ENCODE peak calls at places on chromosomes 6 and 20, in eight cellular contexts. M is AG04450, V is mucosa of descending colon, B is hepatocyte, K is cardiac fibroblast, U is transverse colon, Q is foreskin fibroblast, F is A549. N is an unnamed sample.

GRCh38 chr6:136719280-136720044 is 72.8 kb downstream of the MAP3K5 start:
- DNase-seq in K (no peak), F (no peak), Q (peak), M (no peak), U (no peak), B (no peak), V (no peak), N (no peak)

GRCh38 chr6:140960566-140960965 is 1172.2 kb upstream of the GJE1 start:
- DNase-seq in Q (peak), M (no peak), V (no peak), K (peak), B (no peak), F (no peak), U (no peak), N (no peak)

GRCh38 chr20:40513010-40513409 is 176.0 kb downstream of the MAFB start:
- DNase-seq in Q (no peak), B (no peak), K (no peak), V (no peak), M (no peak), U (no peak), F (no peak), N (no peak)

GRCh38 chr6:139373154-139373927 is 1.1 kb downstream of the CITED2 start:
- DNase-seq in U (peak), Q (peak), K (peak), M (no peak), V (peak), F (peak), B (peak), N (no peak)

GRCh38 chr6:134097114-134097707 is 44.8 kb upstream of the SLC2A12 start:
- DNase-seq in V (peak), M (peak), U (peak), K (peak), F (peak), B (peak), Q (peak), N (no peak)

GRCh38 chr20:31816221-31816620 is 2.9 kb upstream of the MYLK2 start:
- DNase-seq in V (no peak), B (no peak), U (no peak), F (no peak), K (no peak), M (no peak), Q (no peak), N (no peak)

GRCh38 chr6:39684790-39685485 is 40.3 kb downstream of the KIF6 start:
- DNase-seq in K (no peak), F (no peak), M (no peak), Q (peak), V (no peak), U (no peak), B (no peak), N (no peak)

GRCh38 chr6:166253277-166254229 is 54.6 kb downstream of the PRR18 start:
- DNase-seq in B (peak), F (no peak), K (peak), V (peak), U (peak), M (no peak), Q (no peak), N (no peak)

GRCh38 chr6:88609973-88610372 is 353.4 kb downstream of the RNGTT start:
- DNase-seq in Q (no peak), F (no peak), M (no peak), U (no peak), B (no peak), K (no peak), V (no peak), N (no peak)

GRCh38 chr20:61828891-61829290 is 236.8 kb downstream of the TAF4 start:
- DNase-seq in Q (no peak), K (no peak), V (no peak), U (no peak), M (no peak), F (no peak), B (no peak), N (no peak)

GRCh38 chr6:49556429-49556837 is 6.0 kb downstream of the C6orf141 start:
- DNase-seq in B (peak), Q (peak), F (peak), U (peak), M (no peak), K (peak), V (peak), N (no peak)

DNA sequence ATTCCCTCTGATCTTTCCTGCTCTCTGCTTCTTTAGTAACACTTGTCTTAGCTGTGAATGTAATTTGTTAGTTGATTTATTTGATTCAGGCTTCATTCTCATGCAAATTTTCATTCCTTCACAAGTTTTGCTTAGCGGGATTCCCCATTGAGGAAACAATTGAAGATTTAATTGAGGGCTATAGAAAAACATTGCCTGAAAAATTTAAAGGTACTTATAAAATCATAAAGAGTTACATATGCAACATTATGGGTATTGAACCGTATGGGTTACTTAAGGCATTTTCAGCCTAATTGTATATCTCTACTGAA is 11.9 kb upstream of the ZSCAN9 start:
- DNase-seq in M (no peak), K (no peak), V (no peak), Q (no peak), F (no peak), U (no peak), B (no peak), N (no peak)
- H3K4me3 ChIP-seq in M (peak), K (no peak), V (no peak), Q (no peak), F (peak), U (no peak), B (no peak), N (no peak)

GRCh38 chr20:24111858-24112257 is 123.3 kb upstream of the GGTLC1 start:
- DNase-seq in V (no peak), B (no peak), Q (no peak), U (no peak), M (no peak), K (no peak), F (no peak), N (no peak)

GRCh38 chr20:24106155-24106800 is 117.7 kb upstream of the GGTLC1 start:
- DNase-seq in B (no peak), U (no peak), K (no peak), M (no peak), F (no peak), Q (peak), V (no peak), N (no peak)

GRCh38 chr20:24106801-24107158 is 118.2 kb upstream of the GGTLC1 start:
- DNase-seq in K (no peak), F (no peak), B (no peak), M (no peak), V (no peak), Q (no peak), U (no peak), N (no peak)

GRCh38 chr20:24109537-24109936 is 121.0 kb upstream of the GGTLC1 start:
- DNase-seq in U (no peak), K (no peak), Q (no peak), V (no peak), B (no peak), M (no peak), F (no peak), N (no peak)

DNA sequence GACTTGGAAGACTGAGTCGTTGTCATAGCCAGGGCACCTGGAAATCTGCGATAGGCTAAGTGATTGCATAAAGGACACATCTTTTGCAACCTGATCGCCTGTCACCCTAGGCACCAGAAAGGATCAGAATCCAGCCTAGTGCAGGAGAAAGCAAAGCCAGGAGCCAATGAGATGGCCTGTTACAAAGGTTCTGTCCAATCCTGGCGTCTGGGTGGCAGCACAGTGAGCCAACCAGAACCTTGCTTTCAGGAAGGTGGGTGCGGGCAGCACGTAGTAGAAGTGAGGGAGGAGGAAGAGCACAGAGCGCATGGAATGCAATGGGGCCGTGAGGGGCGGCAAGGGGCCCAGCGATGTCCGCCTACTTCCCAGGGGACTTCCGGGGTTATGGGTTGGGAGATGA is 120.4 kb upstream of the GGTLC1 start:
- DNase-seq in M (no peak), U (peak), F (no peak), B (no peak), K (no peak), V (no peak), Q (no peak), N (no peak)
- TF ChIP-seq CTCF in M (no peak), U (no peak), F (no peak), B (no peak), K (no peak), V (no peak), Q (no peak), N (no peak)

GRCh38 chr6:31194271-31194834 is 23.9 kb upstream of the POU5F1 start:
- DNase-seq in Q (no peak), U (no peak), B (no peak), K (no peak), F (no peak), V (no peak), M (no peak), N (no peak)
- H3K4me3 ChIP-seq in Q (no peak), U (no peak), B (no peak), K (no peak), F (no peak), V (no peak), M (no peak), N (no peak)

GRCh38 chr6:158028421-158028820 is 46.8 kb downstream of the SYNJ2 start:
- DNase-seq in V (no peak), M (no peak), K (no peak), Q (no peak), F (no peak), U (no peak), B (peak), N (no peak)

GRCh38 chr6:158026901-158027589 is 45.4 kb downstream of the SYNJ2 start:
- DNase-seq in V (no peak), B (peak), Q (no peak), M (no peak), K (no peak), F (no peak), U (no peak), N (no peak)

GRCh38 chr6:158024566-158025297 is 43.1 kb downstream of the SYNJ2 start:
- DNase-seq in B (peak), V (no peak), U (no peak), M (no peak), Q (no peak), F (no peak), K (no peak), N (no peak)

GRCh38 chr6:158027590-158028285 is 46.1 kb downstream of the SYNJ2 start:
- DNase-seq in K (no peak), Q (no peak), U (no peak), F (no peak), V (no peak), M (no peak), B (peak), N (no peak)

DNA sequence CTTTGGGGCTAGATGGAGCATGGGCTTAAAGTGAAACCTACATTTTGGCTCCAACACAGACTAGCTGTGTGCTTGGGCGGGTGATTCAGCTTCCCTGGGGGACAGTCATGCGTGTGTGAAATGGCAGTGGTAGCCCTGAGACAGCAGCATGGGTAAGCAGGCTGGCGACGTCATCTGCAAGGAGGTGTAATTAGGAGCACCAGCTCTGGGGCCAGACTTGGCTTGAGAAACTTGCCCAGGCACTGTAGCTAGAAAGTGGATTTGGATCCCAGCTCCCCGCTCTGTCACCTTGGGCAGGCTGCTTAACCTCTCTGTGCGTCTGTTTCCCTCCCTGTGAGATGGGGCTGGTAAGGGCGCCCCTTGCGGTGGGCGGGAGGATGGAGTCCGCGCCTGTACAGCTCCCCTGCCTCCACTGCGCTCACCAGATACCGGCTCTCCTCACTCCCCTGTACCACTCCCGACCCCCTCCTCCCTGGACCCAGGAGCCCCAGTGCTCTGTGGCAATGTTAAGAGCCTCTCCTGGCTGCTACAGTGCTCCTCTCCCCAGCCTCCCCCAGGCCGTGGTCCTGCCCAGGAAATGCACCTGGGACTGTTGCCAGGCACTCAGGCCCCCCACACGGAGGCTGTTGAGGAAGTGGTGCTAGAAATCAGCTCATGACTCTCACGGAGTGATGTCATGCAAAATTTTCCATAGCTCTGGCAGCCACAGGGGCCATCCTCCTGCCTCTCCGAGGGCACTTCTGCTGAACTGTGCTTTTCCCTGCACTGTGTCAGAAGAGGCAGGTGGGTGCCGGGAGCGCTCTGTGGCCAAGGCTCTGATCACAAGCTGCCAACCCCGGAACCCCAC is 44.6 kb downstream of the SYNJ2 start:
- DNase-seq in V (peak), M (peak), Q (peak), U (peak), F (peak), K (peak), B (peak), N (peak)
- TF ChIP-seq CTCF in V (peak), M (peak), Q (peak), U (peak), F (peak), K (peak), B (peak), N (peak)

GRCh38 chr20:4729265-4729664 is 7.6 kb downstream of the PRND start:
- DNase-seq in B (no peak), K (no peak), U (no peak), F (no peak), Q (no peak), M (no peak), V (no peak), N (no peak)

GRCh38 chr20:4724459-4725262 is 3.0 kb downstream of the PRND start:
- DNase-seq in Q (no peak), U (no peak), M (no peak), V (no peak), F (no peak), B (no peak), K (no peak), N (no peak)

GRCh38 chr20:4728121-4728520 is 6.4 kb downstream of the PRND start:
- DNase-seq in F (no peak), M (no peak), V (no peak), B (no peak), Q (peak), K (no peak), U (no peak), N (no peak)

GRCh38 chr20:4725263-4725550 is 3.5 kb downstream of the PRND start:
- DNase-seq in V (no peak), K (no peak), Q (no peak), F (no peak), M (no peak), B (no peak), U (no peak), N (no peak)

DNA sequence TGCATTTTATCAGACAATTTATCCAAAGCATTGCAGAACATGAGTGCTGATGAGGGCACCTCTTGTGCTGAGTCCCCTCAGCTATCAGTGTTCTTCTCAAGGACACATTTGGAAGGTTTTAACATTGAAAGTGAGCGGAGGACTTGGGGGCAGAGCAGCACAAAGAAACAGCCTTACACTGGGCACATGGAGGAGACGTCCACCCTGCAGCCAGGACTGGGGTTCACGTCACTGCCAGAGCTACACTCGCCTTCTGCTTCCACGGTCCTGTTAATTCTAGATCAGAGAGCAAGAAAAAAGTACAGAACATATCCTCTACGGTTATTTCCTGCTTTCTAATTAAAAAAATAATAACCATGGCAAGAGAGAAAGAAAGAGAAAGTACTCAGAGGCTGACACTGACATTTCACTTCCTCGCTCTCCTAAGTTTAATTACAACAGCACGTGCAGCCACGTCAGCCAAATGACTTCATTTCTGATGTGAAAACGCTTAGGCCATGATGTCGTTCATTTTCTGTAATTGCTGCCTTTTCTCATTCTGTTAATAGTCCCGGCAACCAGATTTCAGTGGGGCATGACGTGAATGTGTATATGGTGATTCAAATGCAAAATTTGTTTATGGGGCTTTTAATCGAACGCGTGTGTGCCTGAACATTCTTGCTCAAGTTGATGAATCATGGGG is 5.1 kb downstream of the PRND start:
- DNase-seq in M (peak), F (no peak), V (peak), Q (peak), B (no peak), K (peak), U (peak), N (peak)
- H3K4me3 ChIP-seq in M (peak), F (no peak), V (no peak), Q (peak), B (no peak), K (peak), U (no peak), N (peak)

DNA sequence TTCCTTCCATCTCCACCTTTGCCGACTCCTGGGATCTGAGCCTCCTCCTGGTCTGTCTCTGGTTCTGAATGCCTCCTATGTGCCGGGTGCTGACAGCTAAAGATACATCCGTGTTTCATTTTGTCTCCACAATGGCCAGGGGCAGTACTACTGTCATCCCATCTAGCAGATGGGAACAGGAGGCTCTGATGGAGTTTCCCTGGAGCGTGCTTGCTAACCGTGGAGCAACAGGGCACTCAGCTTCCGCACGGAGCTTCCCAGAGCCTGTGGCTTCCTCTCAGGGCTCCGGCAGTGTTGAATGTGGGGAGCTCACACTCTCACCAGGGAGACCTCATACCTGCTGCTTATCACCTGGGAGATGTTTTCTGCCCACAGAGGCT is 11.9 kb upstream of the NPBWR2 start:
- DNase-seq in U (no peak), K (no peak), M (no peak), Q (no peak), B (no peak), V (no peak), F (no peak), N (no peak)
- TF ChIP-seq CTCF in U (no peak), K (no peak), M (no peak), Q (no peak), B (no peak), V (no peak), F (no peak), N (no peak)

GRCh38 chr6:101572627-101573026 is 179.1 kb downstream of the GRIK2 start:
- DNase-seq in B (no peak), Q (no peak), F (no peak), K (no peak), U (no peak), V (no peak), M (no peak), N (no peak)
- H3K4me3 ChIP-seq in B (no peak), Q (no peak), F (no peak), K (no peak), U (no peak), V (no peak), M (no peak), N (no peak)

GRCh38 chr6:168612586-168612985 is 171.6 kb downstream of the SMOC2 start:
- DNase-seq in K (no peak), V (no peak), F (no peak), M (no peak), Q (no peak), B (no peak), U (no peak), N (no peak)
- TF ChIP-seq CTCF in K (no peak), V (no peak), F (no peak), M (no peak), Q (no peak), B (no peak), U (no peak), N (no peak)

DNA sequence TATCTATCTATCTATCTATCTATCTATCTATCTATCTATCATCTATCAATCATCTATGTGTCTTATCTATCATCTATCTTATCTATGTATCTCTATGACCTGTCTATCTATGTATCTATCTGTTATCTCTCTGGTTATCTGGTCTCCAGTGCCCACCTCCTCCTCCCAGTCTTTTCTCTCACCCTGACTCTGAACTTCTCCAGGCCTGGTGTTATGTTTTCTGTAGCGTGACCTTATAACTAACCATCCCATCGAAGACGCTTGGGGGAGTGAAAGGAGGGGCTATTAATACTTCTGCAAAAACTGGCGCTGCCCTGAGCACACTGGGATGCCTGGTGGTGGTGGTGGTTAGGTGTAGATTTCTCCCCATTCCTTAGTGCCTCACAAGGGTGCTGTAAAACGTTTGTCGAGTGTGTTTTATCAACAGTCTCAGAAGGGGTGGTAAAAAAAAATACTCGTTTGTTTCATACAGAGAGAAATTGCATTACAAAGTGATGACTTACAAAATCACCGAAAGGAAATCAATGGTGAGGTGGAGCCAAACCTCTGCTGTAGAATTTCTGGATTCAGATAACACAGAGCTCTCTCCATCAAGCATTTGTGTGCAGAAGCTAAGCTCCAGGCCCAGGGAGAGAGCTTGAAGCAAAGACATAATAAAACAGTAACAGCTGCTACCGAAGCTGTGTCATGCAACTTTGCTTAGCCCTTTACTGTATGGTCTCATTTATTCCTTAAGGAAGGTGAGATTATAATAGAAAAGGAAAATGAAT is 156.1 kb downstream of the BCAS1 start:
- DNase-seq in K (peak), M (no peak), V (peak), F (no peak), Q (peak), U (peak), B (no peak), N (no peak)
- H3K4me3 ChIP-seq in K (no peak), M (no peak), V (no peak), F (no peak), Q (no peak), U (no peak), B (no peak), N (no peak)

N was measured in AG04449.